ENCODE peak calls at places on chromosome 17, in four cellular contexts. M, L, C and X are unnamed samples.

GRCh38 chr17:57445051-57445450 is 188.7 kb downstream of the MSI2 start:
- DNase-seq in C (no peak), M (peak), L (no peak), X (no peak)

GRCh38 chr17:71163813-71164122 is 957.1 kb upstream of the SOX9 start:
- DNase-seq in M (no peak), L (no peak), C (no peak), X (no peak)

GRCh38 chr17:17832040-17832363 is 4.8 kb downstream of the SREBF1 start:
- DNase-seq in M (no peak), L (no peak), C (no peak), X (no peak)

GRCh38 chr17:81846743-81847689 is 12.2 kb upstream of the PPP1R27 start:
- DNase-seq in C (no peak), M (no peak), L (no peak), X (no peak)

GRCh38 chr17:5110816-5111215 is 862 bp downstream of the ZNF232 start:
- DNase-seq in C (no peak), M (no peak), L (no peak), X (no peak)

GRCh38 chr17:81814748-81815645 is 11.0 kb downstream of the GCGR start:
- DNase-seq in L (no peak), C (no peak), M (no peak), X (no peak)

GRCh38 chr17:72725432-72726068 is 366.9 kb downstream of the SLC39A11 start:
- DNase-seq in L (peak), M (peak), C (peak), X (no peak)

GRCh38 chr17:37610971-37611370 is 1.8 kb upstream of the SYNRG start:
- DNase-seq in C (no peak), M (no peak), L (no peak), X (no peak)

GRCh38 chr17:48569676-48570324 is 8.3 kb downstream of the HOXB4 start:
- DNase-seq in M (no peak), C (no peak), L (no peak), X (no peak)

GRCh38 chr17:48002208-48002919 is 31.5 kb downstream of the CDK5RAP3 start:
- DNase-seq in C (peak), M (peak), L (no peak), X (peak)

GRCh38 chr17:32007463-32008298 is 498 bp downstream of the LRRC37B start:
- DNase-seq in C (peak), L (peak), M (peak), X (no peak)

GRCh38 chr17:21186399-21187187 is 27.4 kb downstream of the TMEM11 start:
- DNase-seq in M (no peak), C (no peak), L (no peak), X (no peak)

GRCh38 chr17:82031303-82031884 is at the start of gene RAC3:
- DNase-seq in M (no peak), C (peak), L (no peak), X (no peak)

DNA sequence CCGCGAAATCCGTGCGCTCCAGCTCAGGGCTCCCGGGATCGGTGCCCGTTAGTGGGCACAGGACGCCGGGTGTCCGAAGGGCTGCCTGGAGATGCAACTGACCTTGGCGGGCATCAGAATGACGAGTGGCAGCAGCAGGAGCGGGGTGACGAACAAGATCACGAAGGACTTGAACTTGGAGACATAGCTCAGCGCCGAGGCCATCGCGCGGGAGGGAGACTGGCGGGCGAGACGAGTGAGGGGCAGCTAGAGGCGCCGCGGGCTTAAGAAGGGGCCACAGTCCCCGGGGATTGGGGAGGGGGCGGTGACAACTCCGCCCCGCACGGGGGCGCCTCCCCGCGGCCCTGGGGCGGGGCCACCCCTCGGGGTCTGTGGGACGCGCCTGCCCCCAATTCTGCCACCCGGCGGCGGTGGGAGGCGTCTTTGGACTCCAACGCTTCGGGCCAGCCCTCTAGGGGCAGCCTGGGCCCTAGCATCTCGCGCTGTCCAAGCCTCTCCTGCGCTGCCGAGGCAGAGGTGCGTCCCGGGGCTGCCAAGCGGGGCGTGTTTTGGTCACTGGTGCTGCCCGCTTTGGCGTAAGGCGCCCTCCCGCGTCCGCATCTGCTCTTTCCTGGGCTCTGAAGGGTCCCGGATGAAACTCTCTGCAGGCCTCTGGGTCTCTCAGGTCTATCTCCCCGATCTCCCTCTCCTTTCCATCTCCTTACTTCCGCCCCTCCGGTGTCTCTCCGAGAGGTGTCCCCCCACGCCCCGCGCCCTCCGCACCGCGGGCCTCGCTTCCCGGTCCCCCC is at the start of gene SLC13A5:
- DNase-seq in M (peak), C (peak), L (peak), X (no peak)
- TF ChIP-seq CEBPB in M (no peak), C (no peak), L (no peak), X (no peak)

GRCh38 chr17:55641559-55642160 is 81.0 kb downstream of the TMEM100 start:
- DNase-seq in L (peak), M (peak), C (peak), X (no peak)
- TF ChIP-seq KDM1A in L (no peak), M (no peak), C (no peak), X (no peak)

GRCh38 chr17:45311762-45312476 is 4.9 kb downstream of the MAP3K14 start:
- DNase-seq in C (no peak), M (peak), L (no peak), X (no peak)

GRCh38 chr17:45309400-45309799 is 7.4 kb downstream of the MAP3K14 start:
- DNase-seq in M (no peak), C (no peak), L (no peak), X (no peak)

GRCh38 chr17:45311406-45311761 is 5.4 kb downstream of the MAP3K14 start:
- DNase-seq in L (no peak), M (no peak), C (no peak), X (no peak)

GRCh38 chr17:45308840-45309239 is 8.0 kb downstream of the MAP3K14 start:
- DNase-seq in M (no peak), L (no peak), C (no peak), X (no peak)

DNA sequence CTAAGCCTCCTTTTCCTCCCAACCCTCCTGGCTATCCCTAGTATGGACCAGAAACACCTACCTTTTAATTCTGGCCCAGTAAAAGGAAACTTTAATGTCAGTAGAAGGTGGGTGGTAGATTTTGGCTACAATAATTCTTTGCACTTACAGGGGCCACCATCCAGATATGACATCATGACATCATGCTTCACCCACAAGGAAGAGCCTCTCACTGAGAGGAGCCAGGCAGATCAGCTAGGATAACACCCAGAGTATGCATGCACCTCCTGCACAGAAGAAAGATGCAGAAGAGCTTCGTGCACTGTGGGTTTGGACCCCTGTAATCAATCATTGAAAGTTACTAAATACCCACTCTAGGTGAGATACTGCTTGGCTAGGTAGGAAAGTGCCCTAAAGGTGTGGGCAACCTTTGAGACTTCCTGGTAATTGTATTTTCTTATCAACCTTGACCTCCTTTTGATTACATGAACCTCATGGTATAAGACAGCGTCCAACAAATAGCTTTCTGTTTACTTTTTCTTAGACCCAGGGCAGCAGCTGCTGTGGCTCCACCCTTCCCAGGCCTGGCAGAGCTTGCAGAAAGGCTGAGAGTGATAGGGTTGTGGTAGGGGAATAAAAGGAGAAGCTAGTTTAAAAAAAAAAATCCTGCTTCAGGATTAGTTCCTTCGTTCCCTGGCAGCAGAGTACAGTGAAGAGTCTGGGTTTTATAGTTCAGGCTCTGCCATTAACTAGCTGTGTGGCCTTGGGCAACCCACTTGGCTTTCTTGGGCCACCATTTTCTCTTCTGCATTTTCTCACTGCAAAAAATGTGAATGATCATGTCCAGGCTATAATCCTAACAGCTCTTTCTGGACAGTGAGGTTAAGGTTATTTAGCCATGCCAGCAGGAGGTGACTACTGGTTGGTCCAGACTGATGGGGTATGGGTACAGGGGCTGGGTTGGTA is 6.2 kb downstream of the MAP3K14 start:
- DNase-seq in M (no peak), C (no peak), L (no peak), X (no peak)
- TF ChIP-seq CEBPB in M (no peak), C (no peak), L (no peak), X (no peak)

DNA sequence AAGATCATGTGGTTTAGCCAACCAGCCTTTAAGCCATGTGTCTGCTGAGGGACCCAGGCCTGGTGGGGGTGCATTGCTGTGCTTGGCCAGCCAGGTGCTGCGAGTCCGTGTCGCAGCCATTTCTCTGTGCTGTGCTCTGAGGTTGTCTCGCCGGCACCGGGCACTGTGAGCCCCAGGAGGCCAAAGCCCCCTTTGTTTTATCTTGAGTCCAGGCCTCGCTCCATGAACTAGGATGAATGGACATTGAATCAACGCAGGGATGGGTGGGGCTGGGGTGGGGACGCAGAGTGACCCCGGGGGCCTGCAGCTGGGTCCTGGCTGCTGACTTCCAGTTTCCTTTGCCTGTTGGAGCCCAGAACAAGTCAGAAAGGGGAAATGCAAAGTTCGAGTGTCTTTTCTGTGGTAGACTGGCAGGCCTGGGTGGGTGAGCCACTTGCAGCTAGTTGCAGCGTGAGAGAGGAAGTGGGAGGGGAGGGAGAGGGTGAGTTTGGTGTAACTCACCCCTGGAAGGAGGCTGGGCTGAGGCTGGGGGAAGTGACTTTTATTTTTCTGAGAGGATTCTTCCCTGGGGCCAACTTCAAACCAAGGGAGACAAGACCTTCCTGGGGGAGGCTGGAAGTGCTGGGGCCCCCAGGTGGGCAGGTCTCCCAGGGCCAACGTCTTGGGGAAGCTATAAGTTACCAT is 324.7 kb downstream of the SEC14L1 start:
- DNase-seq in M (no peak), L (peak), C (no peak), X (peak)
- TF ChIP-seq KDM1A in M (no peak), L (no peak), C (no peak), X (no peak)

DNA sequence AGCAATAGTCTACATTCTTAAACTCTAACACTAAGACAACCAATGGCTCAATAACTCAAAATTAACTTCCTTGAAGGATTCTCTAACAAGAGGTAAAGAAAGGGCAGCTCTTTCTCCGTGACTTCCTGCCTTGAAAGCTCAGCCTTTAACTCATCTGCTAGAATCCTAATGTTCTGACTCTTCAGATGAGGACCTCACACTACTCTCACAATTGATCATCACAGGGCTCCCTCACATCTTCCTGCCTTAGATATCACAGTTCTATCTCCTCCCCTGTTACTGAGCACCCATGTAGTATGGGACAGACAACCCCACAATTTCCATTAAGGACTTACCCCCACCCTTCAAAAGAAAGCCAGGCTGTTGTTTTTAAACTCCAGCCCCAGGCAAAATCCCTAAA is 33.5 kb downstream of the SMURF2 start:
- DNase-seq in L (no peak), M (no peak), C (no peak), X (no peak)
- TF ChIP-seq CEBPB in L (no peak), M (no peak), C (no peak), X (no peak)

GRCh38 chr17:3510090-3510489 is 34.3 kb downstream of the ASPA start:
- DNase-seq in L (no peak), C (no peak), M (no peak), X (no peak)
- TF ChIP-seq KDM1A in L (no peak), C (no peak), M (no peak), X (no peak)

GRCh38 chr17:68290268-68290954 is 516 bp downstream of the SLC16A6 start:
- DNase-seq in L (peak), M (no peak), C (no peak), X (no peak)

GRCh38 chr17:68288375-68288774 is 2.6 kb downstream of the SLC16A6 start:
- DNase-seq in C (no peak), L (no peak), M (no peak), X (peak)

GRCh38 chr17:68289936-68290267 is 1.0 kb downstream of the SLC16A6 start:
- DNase-seq in M (no peak), C (no peak), L (no peak), X (no peak)

GRCh38 chr17:68288804-68289203 is 2.1 kb downstream of the SLC16A6 start:
- DNase-seq in L (no peak), M (no peak), C (no peak), X (no peak)

DNA sequence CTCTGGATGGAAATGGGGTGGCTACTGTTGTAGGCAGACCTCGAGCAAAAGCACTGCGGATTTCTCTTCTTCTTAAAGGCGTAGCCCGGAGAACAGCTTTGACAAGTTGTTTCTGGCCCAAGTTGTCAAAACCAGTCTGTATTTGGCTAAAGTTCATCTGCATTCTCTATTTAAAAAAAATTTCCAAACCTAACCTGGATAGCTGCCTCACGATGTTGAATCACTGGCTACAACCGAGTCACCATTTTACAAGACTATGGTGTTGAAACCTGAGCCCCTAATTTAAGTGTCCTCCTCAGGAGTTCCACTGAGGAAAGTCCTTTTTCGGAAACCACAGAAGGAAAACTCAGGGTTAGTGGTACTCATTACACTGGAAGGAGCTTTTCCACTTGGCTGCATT is 1.5 kb downstream of the SLC16A6 start:
- DNase-seq in L (no peak), M (no peak), C (no peak), X (no peak)
- TF ChIP-seq CEBPB in L (no peak), M (no peak), C (no peak), X (no peak)

DNA sequence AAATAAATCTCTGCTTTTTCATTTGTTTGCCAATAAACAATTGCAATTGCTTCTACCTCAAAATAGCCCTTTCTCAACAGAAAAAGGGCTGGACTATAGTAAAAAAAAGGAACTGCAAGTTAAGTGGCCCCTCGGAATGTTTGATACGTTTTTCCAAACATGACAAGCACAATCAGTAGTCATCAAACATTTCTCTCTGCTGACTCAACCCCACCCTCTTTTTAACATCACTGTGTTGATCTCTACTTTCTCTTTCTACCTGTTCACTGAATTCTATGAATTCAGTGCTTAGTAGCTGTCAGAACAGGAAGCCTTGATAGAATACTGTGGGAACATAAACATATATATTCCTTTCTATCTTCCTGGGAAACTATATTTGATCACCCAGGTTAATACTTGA is 116.5 kb upstream of the AXIN2 start:
- DNase-seq in L (no peak), C (no peak), M (no peak), X (no peak)
- TF ChIP-seq KDM1A in L (no peak), C (no peak), M (no peak), X (no peak)